ENCODE peak calls at places on chromosome 11, in five cellular contexts. One of them, this sample, is unnamed.

GRCh38 chr11:116903139-116903538 is 65.7 kb upstream of the APOA1 start:
- DNase-seq in T-helper 1 cell: no peak
- DNase-seq in non-pigmented ciliary epithelial cell: no peak
- DNase-seq in foreskin fibroblast: no peak
- DNase-seq in CD4-positive, alpha-beta T cell: no peak
- DNase-seq in this sample: no peak

GRCh38 chr11:9266926-9267325 is 1.8 kb upstream of the DENND5A start:
- DNase-seq in CD4-positive, alpha-beta T cell: no peak
- DNase-seq in non-pigmented ciliary epithelial cell: no peak
- DNase-seq in T-helper 1 cell: no peak
- DNase-seq in foreskin fibroblast: no peak
- DNase-seq in this sample: no peak

GRCh38 chr11:102771351-102771750 is 9.1 kb downstream of the MMP10 start:
- DNase-seq in CD4-positive, alpha-beta T cell: no peak
- DNase-seq in foreskin fibroblast: no peak
- DNase-seq in T-helper 1 cell: no peak
- DNase-seq in non-pigmented ciliary epithelial cell: no peak
- DNase-seq in this sample: no peak

GRCh38 chr11:6505577-6506240 is 8.6 kb downstream of the DNHD1 start:
- DNase-seq in T-helper 1 cell: no peak
- DNase-seq in CD4-positive, alpha-beta T cell: no peak
- DNase-seq in non-pigmented ciliary epithelial cell: no peak
- DNase-seq in foreskin fibroblast: peak
- DNase-seq in this sample: no peak

GRCh38 chr11:16166571-16166970 is 189.8 kb downstream of the SOX6 start:
- DNase-seq in T-helper 1 cell: no peak
- DNase-seq in non-pigmented ciliary epithelial cell: no peak
- DNase-seq in CD4-positive, alpha-beta T cell: no peak
- DNase-seq in foreskin fibroblast: no peak
- DNase-seq in this sample: no peak

GRCh38 chr11:116595305-116595880 is 177.4 kb downstream of the BUD13 start:
- DNase-seq in non-pigmented ciliary epithelial cell: no peak
- DNase-seq in T-helper 1 cell: no peak
- DNase-seq in CD4-positive, alpha-beta T cell: no peak
- DNase-seq in foreskin fibroblast: no peak
- DNase-seq in this sample: no peak

GRCh38 chr11:64751136-64751535 is 7.2 kb upstream of the RASGRP2 start:
- DNase-seq in T-helper 1 cell: no peak
- DNase-seq in foreskin fibroblast: no peak
- DNase-seq in CD4-positive, alpha-beta T cell: no peak
- DNase-seq in non-pigmented ciliary epithelial cell: no peak
- DNase-seq in this sample: no peak

GRCh38 chr11:107770546-107770945 is 58.7 kb upstream of the SLN start:
- DNase-seq in non-pigmented ciliary epithelial cell: peak
- DNase-seq in foreskin fibroblast: peak
- DNase-seq in CD4-positive, alpha-beta T cell: no peak
- DNase-seq in T-helper 1 cell: no peak
- DNase-seq in this sample: no peak

GRCh38 chr11:34358258-34358665 is 452 bp upstream of the ABTB2 start:
- DNase-seq in T-helper 1 cell: no peak
- DNase-seq in CD4-positive, alpha-beta T cell: no peak
- DNase-seq in non-pigmented ciliary epithelial cell: no peak
- DNase-seq in foreskin fibroblast: no peak
- DNase-seq in this sample: peak

GRCh38 chr11:35210886-35211546 is 72.0 kb downstream of the CD44 start:
- DNase-seq in CD4-positive, alpha-beta T cell: no peak
- DNase-seq in foreskin fibroblast: no peak
- DNase-seq in T-helper 1 cell: no peak
- DNase-seq in non-pigmented ciliary epithelial cell: no peak
- DNase-seq in this sample: no peak

GRCh38 chr11:75968021-75968685 is 153.1 kb downstream of the UVRAG start:
- DNase-seq in foreskin fibroblast: no peak
- DNase-seq in non-pigmented ciliary epithelial cell: no peak
- DNase-seq in T-helper 1 cell: no peak
- DNase-seq in CD4-positive, alpha-beta T cell: no peak
- DNase-seq in this sample: no peak

This sample was measured in right atrium auricular region.